ENCODE peak calls at places on chromosomes 4 and X, in six cellular contexts. S is IMR-90, U is A549, Y is SK-N-SH, V is K562, D is HepG2. B is an unnamed sample.

GRCh38 chr4:11669156-11669555 is 240.5 kb upstream of the HS3ST1 start:
- DNase-seq in S (peak), V (no peak), Y (no peak), U (no peak), D (no peak), B (no peak)

GRCh38 chr4:3791910-3792542 is 25.8 kb downstream of the ADRA2C start:
- DNase-seq in U (no peak), S (peak), V (peak), D (peak), Y (no peak), B (no peak)

GRCh38 chrX:85859426-85859825 is 187.9 kb downstream of the CHM start:
- DNase-seq in U (no peak), D (no peak), S (peak), Y (peak), V (no peak), B (no peak)

GRCh38 chrX:139930923-139931645 is 1.8 kb downstream of the ATP11C start:
- DNase-seq in V (peak), Y (peak), D (peak), S (no peak), U (peak), B (no peak)

GRCh38 chr4:152634110-152634760 is 45.6 kb downstream of the TMEM154 start:
- DNase-seq in Y (no peak), S (no peak), U (no peak), V (no peak), D (peak), B (no peak)

GRCh38 chrX:132433001-132433400 is 55.8 kb downstream of the MBNL3 start:
- DNase-seq in S (no peak), U (no peak), D (peak), Y (no peak), V (no peak), B (no peak)

GRCh38 chr4:121375262-121375661 is 5.6 kb downstream of the QRFPR start:
- DNase-seq in D (no peak), V (no peak), S (no peak), U (no peak), Y (no peak), B (no peak)

GRCh38 chr4:41015031-41015675 is 199.2 kb downstream of the APBB2 start:
- DNase-seq in D (no peak), Y (no peak), U (no peak), V (no peak), S (no peak), B (no peak)

GRCh38 chrX:131821945-131822622 is 201.0 kb upstream of the STK26 start:
- DNase-seq in D (no peak), S (peak), Y (peak), V (no peak), U (no peak), B (peak)

GRCh38 chr4:85153221-85153620 is 186.7 kb upstream of the WDFY3 start:
- DNase-seq in V (no peak), D (no peak), U (no peak), Y (no peak), S (no peak), B (no peak)

GRCh38 chr4:38133711-38134480 is 173.7 kb downstream of the PTTG2 start:
- DNase-seq in S (no peak), Y (no peak), D (no peak), U (no peak), V (no peak), B (no peak)

GRCh38 chrX:12672362-12673106 is 118.7 kb upstream of the PRPS2 start:
- DNase-seq in D (no peak), V (no peak), S (no peak), U (no peak), Y (no peak), B (no peak)

GRCh38 chr4:85556293-85556692 is 81.3 kb downstream of the ARHGAP24 start:
- DNase-seq in V (no peak), Y (no peak), S (no peak), D (no peak), U (no peak), B (peak)

GRCh38 chrX:19440713-19441112 is 74.6 kb downstream of the MAP3K15 start:
- DNase-seq in U (no peak), D (no peak), Y (no peak), V (no peak), S (peak), B (no peak)

GRCh38 chr4:122827899-122828601 is 1.4 kb downstream of the FGF2 start:
- DNase-seq in U (peak), Y (peak), S (peak), D (peak), V (peak), B (peak)

GRCh38 chr4:18397681-18398080 is 376.1 kb upstream of the LCORL start:
- DNase-seq in D (no peak), U (no peak), S (no peak), V (no peak), Y (no peak), B (no peak)

GRCh38 chr4:7647932-7648812 is 213.4 kb upstream of the PSAPL1 start:
- DNase-seq in Y (no peak), S (peak), D (peak), V (peak), U (no peak), B (no peak)

GRCh38 chr4:6663596-6664393 is 23.3 kb downstream of the MRFAP1 start:
- DNase-seq in Y (peak), U (no peak), D (no peak), V (no peak), S (no peak), B (no peak)

GRCh38 chr4:573122-573892 is 2.8 kb downstream of the TMEM271 start:
- DNase-seq in U (no peak), D (no peak), Y (peak), V (no peak), S (no peak), B (no peak)

GRCh38 chr4:575281-576141 is 584 bp downstream of the TMEM271 start:
- DNase-seq in U (no peak), S (peak), V (no peak), D (no peak), Y (peak), B (no peak)

GRCh38 chr4:572594-572993 is 3.5 kb downstream of the TMEM271 start:
- DNase-seq in D (no peak), S (no peak), V (no peak), U (no peak), Y (no peak), B (no peak)

GRCh38 chr4:576245-576821 is at the start of gene TMEM271:
- DNase-seq in D (no peak), V (no peak), Y (peak), U (no peak), S (no peak), B (no peak)

DNA sequence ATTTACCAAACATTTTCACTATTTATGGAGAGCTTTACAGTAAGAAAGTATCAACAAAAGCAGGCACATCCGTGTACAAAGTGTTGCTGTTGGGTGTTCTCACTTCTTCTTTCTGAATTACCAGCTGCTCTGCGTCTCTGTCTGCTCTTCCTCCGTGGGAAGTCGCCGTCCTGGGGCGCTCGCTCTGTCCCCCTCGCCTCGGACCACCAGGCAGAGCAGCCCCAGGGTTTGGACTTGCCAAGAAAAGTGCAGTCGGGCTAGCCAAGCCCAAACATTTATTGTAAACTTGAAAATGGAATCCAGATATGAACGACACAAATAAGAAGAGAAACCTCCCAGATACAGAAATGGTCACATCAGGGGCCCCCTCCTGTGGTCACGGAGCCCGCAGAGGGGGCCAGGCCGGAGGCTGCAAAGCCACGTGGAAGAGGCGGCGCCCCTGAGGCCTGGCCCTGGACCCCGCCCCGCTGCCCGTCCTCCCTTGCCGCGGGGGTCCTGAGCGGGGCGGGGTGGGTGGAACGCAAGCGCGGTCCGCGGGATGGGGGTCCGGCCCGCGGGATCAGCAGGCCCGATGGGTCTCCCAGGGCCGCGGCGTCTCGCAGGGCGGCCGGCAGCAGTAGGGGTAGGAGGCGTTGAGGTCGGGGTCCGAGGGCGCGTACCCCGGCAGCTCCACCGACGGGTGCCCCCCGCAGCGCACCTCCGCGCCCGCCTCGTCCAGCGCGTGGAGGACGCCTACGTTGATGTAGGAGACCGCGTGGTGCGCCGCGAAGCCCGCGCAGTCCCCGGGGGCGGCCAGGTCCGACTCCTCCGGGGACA is 1.5 kb downstream of the TMEM271 start:
- DNase-seq in U (no peak), V (no peak), D (no peak), S (no peak), Y (no peak), B (no peak)
- TF ChIP-seq SMC3 in U (no peak), V (no peak), D (no peak), S (no peak), Y (no peak), B (no peak)

GRCh38 chrX:120775959-120776358 is 99.7 kb downstream of the CT47B1 start:
- DNase-seq in D (no peak), S (no peak), V (no peak), Y (no peak), U (no peak), B (no peak)

GRCh38 chrX:120781416-120781815 is 94.2 kb downstream of the CT47B1 start:
- DNase-seq in S (no peak), Y (no peak), U (no peak), V (no peak), D (no peak), B (no peak)
- TF ChIP-seq SMC3 in S (no peak), Y (no peak), U (no peak), V (no peak), D (no peak), B (no peak)

GRCh38 chr4:65865489-65865888 is 195.2 kb upstream of the EPHA5 start:
- DNase-seq in V (no peak), D (peak), S (no peak), Y (peak), U (no peak), B (no peak)
- TF ChIP-seq SMC3 in V (no peak), D (no peak), S (no peak), Y (peak), U (no peak), B (peak)

DNA sequence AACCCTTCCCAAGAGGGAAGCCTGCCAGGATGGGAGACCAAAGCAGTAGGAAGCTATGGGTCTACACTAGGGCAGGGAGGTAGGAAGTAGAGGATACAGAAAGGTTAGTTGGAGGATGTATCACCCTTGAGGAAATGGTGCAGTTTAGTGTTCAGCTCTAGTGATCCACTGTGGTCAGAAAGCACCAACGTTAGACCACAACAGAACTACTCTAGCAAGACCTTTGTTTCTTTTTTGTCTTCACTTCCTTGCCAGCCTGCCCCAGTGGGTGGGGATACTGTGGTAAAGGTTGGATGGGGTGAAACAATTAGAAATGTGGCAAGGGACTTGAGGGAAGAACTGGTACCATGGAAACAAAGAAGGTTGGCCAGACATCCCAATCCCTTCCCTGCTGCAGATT is 83.3 kb downstream of the DDIT4L start:
- DNase-seq in U (no peak), V (no peak), Y (no peak), S (no peak), D (no peak), B (peak)
- TF ChIP-seq SMC3 in U (no peak), V (no peak), Y (no peak), S (no peak), D (no peak), B (no peak)